ENCODE peak calls at places on chromosomes 13 and 19, in five cellular contexts. B is PC-9, J is psoas muscle, W is fibroblast of lung, M is neural progenitor cell. Z is an unnamed sample.

GRCh38 chr19:30065680-30066606 is 123.9 kb downstream of the URI1 start:
- DNase-seq in J (no peak), M (no peak), W (no peak), B (no peak), Z (no peak)

GRCh38 chr13:60519496-60519895 is 122.5 kb downstream of the TDRD3 start:
- DNase-seq in J (no peak), M (no peak), B (no peak), W (no peak), Z (no peak)

GRCh38 chr13:87334176-87334575 is 337.0 kb upstream of the SLITRK5 start:
- DNase-seq in W (no peak), J (no peak), B (no peak), M (no peak), Z (no peak)

GRCh38 chr13:36124236-36124822 is 6.9 kb downstream of the DCLK1 start:
- DNase-seq in W (peak; percentile 80), B (no peak), J (no peak), M (no peak), Z (no peak)

GRCh38 chr19:18478545-18479311 is 40.8 kb upstream of the ISYNA1 start:
- DNase-seq in J (peak; percentile 89), M (no peak), B (peak; percentile 55), W (peak; percentile 81), Z (peak; percentile 49)

GRCh38 chr19:45767881-45768643 is 990 bp downstream of the SIX5 start:
- DNase-seq in B (peak; percentile 67), J (peak; percentile 88), M (peak; percentile 83), W (peak; percentile 78), Z (no peak)

GRCh38 chr13:40495620-40496001 is 170.8 kb downstream of the FOXO1 start:
- DNase-seq in B (no peak), M (no peak), W (no peak), J (no peak), Z (no peak)

GRCh38 chr13:51770681-51771417 is 33.1 kb downstream of the DHRS12 start:
- DNase-seq in M (no peak), B (no peak), J (no peak), W (no peak), Z (no peak)

GRCh38 chr19:45591004-45591637 is 6.5 kb upstream of the OPA3 start:
- DNase-seq in J (peak; percentile 58), M (peak; percentile 78), W (peak; percentile 34), B (peak; percentile 62), Z (no peak)

GRCh38 chr19:34120846-34121639 is 51.3 kb upstream of the LSM14A start:
- DNase-seq in W (peak; percentile 34), B (no peak), J (no peak), M (peak; percentile 60), Z (no peak)

GRCh38 chr13:109208522-109208921 is 577.9 kb downstream of the IRS2 start:
- DNase-seq in B (no peak), J (no peak), W (no peak), M (no peak), Z (no peak)

GRCh38 chr19:6373813-6374108 is 1.2 kb downstream of the ALKBH7 start:
- DNase-seq in J (no peak), M (no peak), W (no peak), B (no peak), Z (no peak)

GRCh38 chr13:47457631-47458030 is 543.4 kb downstream of the SUCLA2 start:
- DNase-seq in B (no peak), J (no peak), M (no peak), W (peak; percentile 34), Z (no peak)

GRCh38 chr19:48561412-48561811 is 9.4 kb downstream of the SULT2B1 start:
- DNase-seq in M (no peak), J (no peak), B (no peak), W (no peak), Z (no peak)

GRCh38 chr19:30649934-30650614 is 277.9 kb downstream of the ZNF536 start:
- DNase-seq in M (peak; percentile 68), W (peak; percentile 31), J (no peak), B (peak; percentile 12), Z (no peak)

GRCh38 chr19:38693380-38694223 is 46.2 kb downstream of the ACTN4 start:
- DNase-seq in W (peak; percentile 93), M (peak; percentile 87), B (peak; percentile 88), J (no peak), Z (peak; percentile 95)

GRCh38 chr13:73138276-73138950 is 79.6 kb downstream of the KLF5 start:
- DNase-seq in B (peak; percentile 63), W (peak; percentile 77), J (no peak), M (no peak), Z (no peak)

GRCh38 chr13:109655611-109656010 is 130.8 kb downstream of the IRS2 start:
- DNase-seq in J (no peak), M (no peak), W (no peak), B (no peak), Z (no peak)

GRCh38 chr19:46351241-46352041 is 4.6 kb downstream of the PPP5C start:
- DNase-seq in B (peak; percentile 79), M (no peak), J (peak; percentile 80), W (peak; percentile 59), Z (no peak)

GRCh38 chr13:51981355-51981754 is 29.9 kb downstream of the ATP7B start:
- DNase-seq in B (no peak), J (no peak), M (no peak), W (peak; percentile 36), Z (no peak)

GRCh38 chr13:25980255-25980654 is 71.6 kb downstream of the SHISA2 start:
- DNase-seq in J (no peak), M (peak; percentile 79), W (peak; percentile 10), B (no peak), Z (no peak)

GRCh38 chr19:28319208-28319607 is 893.7 kb downstream of the UQCRFS1 start:
- DNase-seq in J (no peak), M (no peak), W (no peak), B (no peak), Z (no peak)

GRCh38 chr19:55088543-55089265 is 13.0 kb downstream of the EPS8L1 start:
- DNase-seq in B (peak; percentile 86), M (peak; percentile 92), W (peak; percentile 32), J (peak; percentile 89), Z (no peak)

GRCh38 chr13:31012285-31013024 is 80.0 kb downstream of the TEX26 start:
- DNase-seq in J (no peak), W (no peak), B (peak; percentile 8), M (peak; percentile 22), Z (no peak)
- TF ChIP-seq CTCF in J (no peak), W (peak; percentile 60), B (peak; percentile 63), M (peak; percentile 50), Z (peak; percentile 47)

GRCh38 chr19:1423445-1424181 is 14.6 kb upstream of the RPS15 start:
- DNase-seq in B (no peak), W (no peak), M (no peak), J (no peak), Z (no peak)
- H3K36me3 ChIP-seq in B (no peaks in the 10 kb centered on the region), W (peaks cover 57% of the 10 kb centered on the region), M (no peaks in the 10 kb centered on the region), J (peaks cover 4% of the 10 kb centered on the region), Z (peaks cover 14% of the 10 kb centered on the region)

DNA sequence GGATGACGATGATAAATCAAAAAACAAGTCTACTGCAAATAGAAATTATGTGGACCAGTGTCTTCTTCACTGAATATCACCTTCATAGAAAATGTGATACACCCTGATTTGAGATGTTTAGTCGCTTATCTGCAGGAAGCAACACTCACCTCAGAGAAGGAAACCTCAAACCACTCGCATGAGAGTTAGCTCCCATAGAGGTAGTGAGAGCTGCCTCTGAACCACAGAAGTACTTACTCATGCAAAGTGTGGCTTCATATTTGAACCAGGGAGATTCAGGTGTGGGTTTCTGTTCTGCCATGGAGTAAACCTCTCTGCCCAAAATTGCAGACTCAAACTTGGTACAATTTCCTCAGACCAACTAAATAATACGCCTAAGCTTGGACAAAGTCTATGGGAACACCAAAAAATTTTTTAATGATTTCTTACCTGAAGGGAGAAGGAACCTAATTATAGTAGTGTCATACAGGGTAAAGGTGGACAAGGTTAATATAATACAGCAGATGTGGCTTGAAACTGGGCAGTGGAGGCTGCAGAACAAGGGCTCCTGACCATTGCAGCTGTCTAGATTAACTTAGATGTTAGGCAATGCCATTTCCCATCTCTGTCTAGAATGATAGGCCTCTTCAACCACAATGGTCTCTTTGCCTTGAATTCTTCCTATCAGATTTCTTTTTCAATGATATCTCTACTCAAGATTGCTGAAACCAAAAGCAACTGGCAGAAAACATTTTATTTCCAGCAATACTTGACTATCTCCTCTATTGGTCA is 29.6 kb upstream of the RCBTB2 start:
- DNase-seq in B (no peak), W (peak; percentile 33), M (no peak), J (no peak), Z (no peak)
- H3K4me3 ChIP-seq in B (no peak overlapping the region), W (no peak overlapping the region), M (no peak overlapping the region), J (no peak overlapping the region), Z (no peak overlapping the region)

DNA sequence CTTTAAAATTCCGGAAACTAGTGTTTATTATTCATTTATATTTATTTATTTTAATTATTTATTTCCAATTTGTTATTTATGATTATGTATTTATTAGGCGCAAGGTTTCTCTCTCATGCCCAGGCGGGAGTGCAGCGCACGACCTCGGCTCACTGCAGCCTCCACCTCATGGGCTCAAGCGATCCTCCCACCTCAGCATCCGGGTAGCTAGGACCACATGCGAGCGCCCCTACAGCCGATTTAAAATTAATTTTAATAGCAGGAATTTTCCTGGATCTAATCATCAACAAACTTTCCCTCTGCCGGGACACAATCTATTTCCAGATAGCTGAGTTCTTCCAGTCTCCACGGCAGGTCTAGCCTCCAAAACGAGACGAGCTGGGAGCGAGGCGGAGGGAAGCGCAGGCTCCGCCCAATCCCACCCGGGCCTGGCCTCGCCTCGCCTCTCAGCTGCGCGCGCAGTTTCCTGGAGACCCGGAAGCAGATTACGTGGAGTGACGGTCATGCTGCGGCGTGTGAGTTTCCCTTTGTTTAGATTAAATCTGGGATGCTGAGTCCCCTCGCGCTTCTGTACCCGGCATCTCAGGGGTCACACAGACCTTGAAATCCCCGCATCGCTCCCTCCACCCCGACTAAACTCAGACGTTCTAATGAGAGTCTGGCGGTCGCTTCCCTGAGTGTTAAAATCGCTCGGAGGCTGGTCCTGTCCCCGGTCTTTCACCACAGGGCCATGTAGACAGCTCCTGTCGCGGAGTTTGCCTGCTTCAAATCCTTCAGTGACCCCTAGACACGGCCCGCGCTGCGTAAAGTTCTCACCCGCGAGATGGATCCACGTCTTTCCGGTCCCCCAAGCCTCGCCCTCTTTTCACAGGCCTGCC is at the start of gene ZNF880:
- DNase-seq in W (peak; percentile 88), J (peak; percentile 96), B (peak; percentile 95), M (peak; percentile 93), Z (peak; percentile 55)
- TF ChIP-seq CTCF in W (no peak), J (peak; percentile 10), B (no peak), M (no peak), Z (no peak)

GRCh38 chr19:2077833-2078619 is 18.1 kb downstream of the MOB3A start:
- DNase-seq in J (peak; percentile 44), B (no peak), W (no peak), M (no peak), Z (no peak)

GRCh38 chr19:2079076-2079864 is 16.9 kb downstream of the MOB3A start:
- DNase-seq in M (no peak), W (no peak), J (peak; percentile 48), B (no peak), Z (no peak)

GRCh38 chr19:2077398-2077797 is 18.7 kb downstream of the MOB3A start:
- DNase-seq in J (no peak), W (no peak), M (no peak), B (no peak), Z (no peak)

GRCh38 chr19:2079865-2080301 is 16.2 kb downstream of the MOB3A start:
- DNase-seq in B (no peak), M (no peak), W (no peak), J (no peak), Z (no peak)

GRCh38 chr19:2076481-2077082 is 19.5 kb downstream of the MOB3A start:
- DNase-seq in J (peak; percentile 48), W (no peak), B (no peak), M (no peak), Z (no peak)
- H3K36me3 ChIP-seq in J (peaks cover 2% of the 10 kb centered on the region), W (peaks cover 29% of the 10 kb centered on the region), B (no peaks in the 10 kb centered on the region), M (no peaks in the 10 kb centered on the region), Z (peaks cover 2% of the 10 kb centered on the region)

Z was measured in kidney epithelial cell.